ENCODE peak calls at places on chromosomes 7 and 10, in five cellular contexts. Z, X, H, C and B are unnamed samples.

GRCh38 chr7:4835398-4836205 is 26.2 kb downstream of the PAPOLB start:
- DNase-seq in X (no peak), C (no peak), H (no peak), Z (no peak), B (no peak)

GRCh38 chr7:141356096-141356495 is 195.1 kb upstream of the AGK start:
- DNase-seq in Z (no peak), H (no peak), X (peak), C (no peak), B (no peak)

GRCh38 chr10:43691503-43691902 is 42.8 kb upstream of the ZNF32 start:
- DNase-seq in Z (no peak), C (no peak), X (peak), H (no peak), B (no peak)

GRCh38 chr10:88473989-88474883 is 108.9 kb downstream of the RNLS start:
- DNase-seq in X (no peak), C (no peak), H (no peak), Z (no peak), B (no peak)

GRCh38 chr7:42161723-42162122 is 75.3 kb downstream of the GLI3 start:
- DNase-seq in Z (no peak), C (no peak), X (peak), H (no peak), B (no peak)

GRCh38 chr7:142685877-142686508 is 63.3 kb upstream of the PRSS1 start:
- DNase-seq in X (no peak), H (no peak), Z (no peak), C (no peak), B (no peak)

GRCh38 chr10:121183241-121183640 is 332.1 kb downstream of the WDR11 start:
- DNase-seq in X (no peak), H (no peak), Z (no peak), C (no peak), B (no peak)

GRCh38 chr7:23191022-23191421 is 9.2 kb downstream of the NUP42 start:
- DNase-seq in C (no peak), H (no peak), Z (no peak), X (no peak), B (no peak)

GRCh38 chr10:113967096-113967495 is 76.6 kb upstream of the ADRB1 start:
- DNase-seq in C (no peak), X (no peak), Z (no peak), H (no peak), B (no peak)

GRCh38 chr10:23693398-23693797 is 254.5 kb downstream of the OTUD1 start:
- DNase-seq in X (no peak), C (no peak), Z (no peak), H (no peak), B (no peak)

GRCh38 chr7:103297837-103298179 is 573 bp downstream of the PMPCB start:
- DNase-seq in C (no peak), Z (no peak), H (no peak), X (no peak), B (no peak)

GRCh38 chr7:74256446-74257408 is 2.5 kb upstream of the RFC2 start:
- DNase-seq in C (no peak), H (no peak), X (peak), Z (no peak), B (no peak)

GRCh38 chr10:130038019-130038555 is 72.5 kb downstream of the C10orf143 start:
- DNase-seq in Z (no peak), H (no peak), X (no peak), C (no peak), B (no peak)

GRCh38 chr10:130555411-130555750 is 419.2 kb downstream of the GLRX3 start:
- DNase-seq in C (no peak), X (no peak), Z (no peak), H (no peak), B (no peak)

GRCh38 chr10:8403711-8404371 is 349.4 kb downstream of the GATA3 start:
- DNase-seq in C (no peak), Z (no peak), X (no peak), H (no peak), B (no peak)